ENCODE peak calls at places on chromosome 3, in four cellular contexts. One of them, this sample, is unnamed. For H3K36me3, the result is how much of the 10 kb centered on the place peaks cover.

GRCh38 chr3:115704661-115705338 is 81.5 kb downstream of the GAP43 start:
- DNase-seq in mesendoderm: no peak
- DNase-seq in uterus: no peak
- DNase-seq in transverse colon: no peak
- DNase-seq in this sample: no peak

GRCh38 chr3:120569224-120569915 is 26.8 kb upstream of the NDUFB4 start:
- DNase-seq in mesendoderm: no peak
- DNase-seq in uterus: no peak
- DNase-seq in transverse colon: no peak
- DNase-seq in this sample: no peak

GRCh38 chr3:175861916-175862315 is 1002.8 kb downstream of the NAALADL2 start:
- DNase-seq in mesendoderm: no peak
- DNase-seq in uterus: no peak
- DNase-seq in transverse colon: no peak
- DNase-seq in this sample: no peak

GRCh38 chr3:126350502-126351085 is 6.6 kb downstream of the KLF15 start:
- DNase-seq in mesendoderm: no peak
- DNase-seq in uterus: peak
- DNase-seq in transverse colon: peak
- DNase-seq in this sample: no peak

GRCh38 chr3:79028916-79029315 is 738.9 kb downstream of the ROBO1 start:
- DNase-seq in mesendoderm: no peak
- DNase-seq in uterus: no peak
- DNase-seq in transverse colon: no peak
- DNase-seq in this sample: no peak

GRCh38 chr3:69504232-69504631 is 118.3 kb upstream of the FRMD4B start:
- DNase-seq in mesendoderm: no peak
- DNase-seq in uterus: no peak
- DNase-seq in transverse colon: no peak
- DNase-seq in this sample: no peak

GRCh38 chr3:43768594-43768993 is 77.9 kb downstream of the ABHD5 start:
- DNase-seq in mesendoderm: no peak
- DNase-seq in uterus: peak
- DNase-seq in transverse colon: peak
- DNase-seq in this sample: no peak

GRCh38 chr3:143974181-143974876 is 2.7 kb downstream of the DIPK2A start:
- DNase-seq in mesendoderm: no peak
- DNase-seq in uterus: no peak
- DNase-seq in transverse colon: no peak
- DNase-seq in this sample: no peak

GRCh38 chr3:115667175-115668065 is 44.1 kb downstream of the GAP43 start:
- DNase-seq in mesendoderm: peak
- DNase-seq in uterus: no peak
- DNase-seq in transverse colon: no peak
- DNase-seq in this sample: peak

GRCh38 chr3:139466369-139466768 is 9.9 kb downstream of the RBP2 start:
- DNase-seq in mesendoderm: no peak
- DNase-seq in uterus: no peak
- DNase-seq in transverse colon: no peak
- DNase-seq in this sample: no peak

GRCh38 chr3:124741027-124741426 is 10.8 kb downstream of the UMPS start:
- DNase-seq in mesendoderm: no peak
- DNase-seq in uterus: no peak
- DNase-seq in transverse colon: no peak
- DNase-seq in this sample: no peak

GRCh38 chr3:145243875-145244274 is 917.1 kb downstream of the PLOD2 start:
- DNase-seq in mesendoderm: no peak
- DNase-seq in uterus: no peak
- DNase-seq in transverse colon: no peak
- DNase-seq in this sample: no peak

GRCh38 chr3:193096076-193096475 is 144.9 kb upstream of the PLAAT1 start:
- DNase-seq in mesendoderm: no peak
- DNase-seq in uterus: no peak
- DNase-seq in transverse colon: no peak
- DNase-seq in this sample: no peak

GRCh38 chr3:132730891-132731580 is 8.8 kb upstream of the NPHP3 start:
- DNase-seq in mesendoderm: peak
- DNase-seq in uterus: no peak
- DNase-seq in transverse colon: no peak
- DNase-seq in this sample: peak

GRCh38 chr3:167274141-167274874 is 105.8 kb downstream of the ZBBX start:
- DNase-seq in mesendoderm: no peak
- DNase-seq in uterus: no peak
- DNase-seq in transverse colon: no peak
- DNase-seq in this sample: no peak

GRCh38 chr3:116059421-116060096 is 385.7 kb downstream of the LSAMP start:
- DNase-seq in mesendoderm: peak
- DNase-seq in uterus: no peak
- DNase-seq in transverse colon: no peak
- DNase-seq in this sample: peak

GRCh38 chr3:127158614-127159221 is 34.2 kb upstream of the PRR23E start:
- DNase-seq in mesendoderm: peak
- DNase-seq in uterus: no peak
- DNase-seq in transverse colon: no peak
- DNase-seq in this sample: peak

GRCh38 chr3:157098823-157099185 is 61.1 kb downstream of the CCNL1 start:
- DNase-seq in mesendoderm: no peak
- DNase-seq in uterus: no peak
- DNase-seq in transverse colon: no peak
- DNase-seq in this sample: no peak

GRCh38 chr3:71532639-71533395 is 50.7 kb downstream of the FOXP1 start:
- DNase-seq in mesendoderm: no peak
- DNase-seq in uterus: no peak
- DNase-seq in transverse colon: peak
- DNase-seq in this sample: no peak

GRCh38 chr3:99747915-99748314 is 69.7 kb upstream of the CMSS1 start:
- DNase-seq in mesendoderm: peak
- DNase-seq in uterus: no peak
- DNase-seq in transverse colon: no peak
- DNase-seq in this sample: no peak

GRCh38 chr3:8851703-8852102 is 82.3 kb upstream of the OXTR start:
- DNase-seq in mesendoderm: no peak
- DNase-seq in uterus: no peak
- DNase-seq in transverse colon: no peak
- DNase-seq in this sample: no peak

GRCh38 chr3:165185707-165186327 is 10.4 kb downstream of the SLITRK3 start:
- DNase-seq in mesendoderm: peak
- DNase-seq in uterus: peak
- DNase-seq in transverse colon: peak
- DNase-seq in this sample: peak

GRCh38 chr3:15295506-15295905 is 36.9 kb downstream of the SH3BP5 start:
- DNase-seq in mesendoderm: no peak
- DNase-seq in uterus: peak
- DNase-seq in transverse colon: no peak
- DNase-seq in this sample: no peak

GRCh38 chr3:196599734-196600128 is 31.3 kb downstream of the FBXO45 start:
- DNase-seq in mesendoderm: no peak
- DNase-seq in uterus: no peak
- DNase-seq in transverse colon: no peak
- DNase-seq in this sample: no peak

GRCh38 chr3:4986611-4987373 is 7.6 kb downstream of the BHLHE40 start:
- DNase-seq in mesendoderm: peak
- DNase-seq in uterus: peak
- DNase-seq in transverse colon: peak
- DNase-seq in this sample: peak

GRCh38 chr3:69283913-69284312 is 102.0 kb downstream of the FRMD4B start:
- DNase-seq in mesendoderm: no peak
- DNase-seq in uterus: no peak
- DNase-seq in transverse colon: no peak
- DNase-seq in this sample: no peak

GRCh38 chr3:179948740-179949139 is 88.0 kb downstream of the PEX5L start:
- DNase-seq in mesendoderm: no peak
- DNase-seq in uterus: no peak
- DNase-seq in transverse colon: no peak
- DNase-seq in this sample: no peak

GRCh38 chr3:144989756-144990155 is 1018.1 kb downstream of the DIPK2A start:
- DNase-seq in mesendoderm: no peak
- DNase-seq in uterus: no peak
- DNase-seq in transverse colon: no peak
- DNase-seq in this sample: no peak

GRCh38 chr3:23904545-23904944 is 12.2 kb downstream of the NKIRAS1 start:
- DNase-seq in mesendoderm: no peak
- DNase-seq in uterus: no peak
- DNase-seq in transverse colon: no peak
- DNase-seq in this sample: no peak

GRCh38 chr3:150220791-150221190 is 187.3 kb upstream of the TSC22D2 start:
- DNase-seq in mesendoderm: peak
- DNase-seq in uterus: no peak
- DNase-seq in transverse colon: no peak
- DNase-seq in this sample: peak

GRCh38 chr3:3800076-3800448 is 831 bp downstream of the LRRN1 start:
- DNase-seq in mesendoderm: peak
- DNase-seq in uterus: no peak
- DNase-seq in transverse colon: no peak
- DNase-seq in this sample: peak

GRCh38 chr3:58249358-58250092 is 11.9 kb downstream of the ABHD6 start:
- DNase-seq in mesendoderm: peak
- DNase-seq in uterus: no peak
- DNase-seq in transverse colon: peak
- DNase-seq in this sample: peak

GRCh38 chr3:168285506-168285905 is 189.8 kb upstream of the GOLIM4 start:
- DNase-seq in mesendoderm: no peak
- DNase-seq in uterus: no peak
- DNase-seq in transverse colon: no peak
- DNase-seq in this sample: no peak

GRCh38 chr3:173395412-173396181 is 1.9 kb upstream of the NLGN1 start:
- DNase-seq in mesendoderm: peak
- DNase-seq in uterus: peak
- DNase-seq in transverse colon: peak
- DNase-seq in this sample: peak

GRCh38 chr3:877001-877400 is 215.8 kb upstream of the CNTN6 start:
- DNase-seq in mesendoderm: no peak
- DNase-seq in uterus: no peak
- DNase-seq in transverse colon: no peak
- DNase-seq in this sample: no peak

GRCh38 chr3:33211444-33211843 is 7.2 kb downstream of the SUSD5 start:
- DNase-seq in mesendoderm: no peak
- DNase-seq in uterus: no peak
- DNase-seq in transverse colon: no peak
- DNase-seq in this sample: no peak

GRCh38 chr3:122858373-122858772 is 63.5 kb downstream of the SLC49A4 start:
- DNase-seq in mesendoderm: peak
- DNase-seq in uterus: no peak
- DNase-seq in transverse colon: no peak
- DNase-seq in this sample: no peak

GRCh38 chr3:156561533-156561932 is 6.6 kb upstream of the SSR3 start:
- DNase-seq in mesendoderm: no peak
- DNase-seq in uterus: no peak
- DNase-seq in transverse colon: no peak
- DNase-seq in this sample: no peak

GRCh38 chr3:21798689-21799088 is 47.7 kb upstream of the ZNF385D start:
- DNase-seq in mesendoderm: no peak
- DNase-seq in uterus: no peak
- DNase-seq in transverse colon: no peak
- DNase-seq in this sample: no peak

GRCh38 chr3:21795863-21796392 is 44.9 kb upstream of the ZNF385D start:
- DNase-seq in mesendoderm: no peak
- DNase-seq in uterus: no peak
- DNase-seq in transverse colon: no peak
- DNase-seq in this sample: no peak

GRCh38 chr3:21789730-21790129 is 38.7 kb upstream of the ZNF385D start:
- DNase-seq in mesendoderm: no peak
- DNase-seq in uterus: no peak
- DNase-seq in transverse colon: no peak
- DNase-seq in this sample: no peak

DNA sequence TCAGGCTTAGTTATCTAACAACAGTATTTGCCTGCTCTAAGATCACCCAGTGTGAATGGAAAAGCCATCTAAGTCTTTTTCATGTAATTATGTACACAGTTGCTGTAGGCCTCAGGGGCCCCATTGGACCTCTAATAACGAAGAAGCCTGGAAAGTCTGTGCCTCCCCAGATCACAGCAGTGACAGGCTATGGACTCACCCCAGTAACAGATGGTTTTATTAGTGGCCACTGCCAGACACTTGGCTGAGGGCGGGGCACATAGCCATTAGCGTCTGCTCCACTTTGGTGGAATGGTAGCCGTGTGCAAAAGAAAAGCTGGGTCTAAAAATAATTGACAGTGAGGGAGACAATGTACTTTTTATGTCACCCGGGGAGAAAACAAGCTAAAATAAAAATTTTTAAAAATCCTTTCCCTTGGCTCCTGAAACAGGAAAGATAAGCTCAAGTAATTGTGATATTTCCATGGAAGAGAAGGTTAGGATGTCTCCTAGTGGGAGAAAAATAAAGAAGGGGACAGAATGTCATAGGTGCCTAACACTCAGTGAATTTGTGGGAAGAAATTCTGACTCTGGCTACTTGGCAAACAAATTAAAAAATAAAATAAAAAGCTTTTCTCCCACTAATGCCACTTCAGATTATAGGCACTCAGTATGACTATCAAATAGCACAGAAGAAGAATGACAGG is 44.3 kb upstream of the ZNF385D start:
- DNase-seq in mesendoderm: no peak
- DNase-seq in uterus: no peak
- DNase-seq in transverse colon: no peak
- DNase-seq in this sample: no peak
- H3K36me3 ChIP-seq in mesendoderm: under half
- H3K36me3 ChIP-seq in uterus: under half
- H3K36me3 ChIP-seq in transverse colon: under half
- H3K36me3 ChIP-seq in this sample: under half

GRCh38 chr3:45596290-45596791 is 1.8 kb downstream of the LIMD1 start:
- DNase-seq in mesendoderm: no peak
- DNase-seq in uterus: no peak
- DNase-seq in transverse colon: peak
- DNase-seq in this sample: no peak

GRCh38 chr3:45595364-45596154 is 1.0 kb downstream of the LIMD1 start:
- DNase-seq in mesendoderm: no peak
- DNase-seq in uterus: no peak
- DNase-seq in transverse colon: peak
- DNase-seq in this sample: peak

GRCh38 chr3:45597166-45597565 is 2.6 kb downstream of the LIMD1 start:
- DNase-seq in mesendoderm: no peak
- DNase-seq in uterus: no peak
- DNase-seq in transverse colon: peak
- DNase-seq in this sample: no peak

GRCh38 chr3:45599424-45599886 is 4.9 kb downstream of the LIMD1 start:
- DNase-seq in mesendoderm: no peak
- DNase-seq in uterus: no peak
- DNase-seq in transverse colon: peak
- DNase-seq in this sample: no peak

GRCh38 chr3:45597581-45597980 is 3.0 kb downstream of the LIMD1 start:
- DNase-seq in mesendoderm: no peak
- DNase-seq in uterus: no peak
- DNase-seq in transverse colon: no peak
- DNase-seq in this sample: no peak
- H3K4me3 ChIP-seq in mesendoderm: no peak
- H3K4me3 ChIP-seq in uterus: no peak
- H3K4me3 ChIP-seq in transverse colon: peak
- H3K4me3 ChIP-seq in this sample: no peak

GRCh38 chr3:13338996-13339395 is 81.1 kb downstream of the NUP210 start:
- DNase-seq in mesendoderm: no peak
- DNase-seq in uterus: no peak
- DNase-seq in transverse colon: no peak
- DNase-seq in this sample: no peak
- H3K36me3 ChIP-seq in mesendoderm: under half
- H3K36me3 ChIP-seq in uterus: under half
- H3K36me3 ChIP-seq in transverse colon: under half
- H3K36me3 ChIP-seq in this sample: under half

GRCh38 chr3:36989000-36989399 is 3.9 kb downstream of the EPM2AIP1 start:
- DNase-seq in mesendoderm: no peak
- DNase-seq in uterus: no peak
- DNase-seq in transverse colon: no peak
- DNase-seq in this sample: no peak
- H3K4me3 ChIP-seq in mesendoderm: no peak
- H3K4me3 ChIP-seq in uterus: no peak
- H3K4me3 ChIP-seq in transverse colon: no peak
- H3K4me3 ChIP-seq in this sample: no peak

This sample was measured in H7.